ENCODE peak calls at places on chromosomes 16 and 17, in seven cellular contexts. Q, O, G, S, L, P and V are unnamed samples.

GRCh38 chr16:73711441-73712080 is 585.1 kb upstream of the PSMD7 start:
- DNase-seq in L (no peak), Q (no peak), G (no peak), P (peak), O (no peak), S (no peak), V (no peak)

GRCh38 chr17:36921131-36921851 is 16.0 kb upstream of the LHX1 start:
- DNase-seq in L (no peak), Q (peak), O (no peak), P (no peak), S (no peak), G (no peak), V (no peak)

GRCh38 chr16:29915590-29916247 is 10.3 kb downstream of the KCTD13 start:
- DNase-seq in S (no peak), P (no peak), O (peak), Q (no peak), G (no peak), L (no peak), V (no peak)

GRCh38 chr17:81891303-81891552 is 158 bp downstream of the ALYREF start:
- DNase-seq in S (no peak), L (no peak), O (no peak), P (no peak), Q (no peak), G (no peak), V (no peak)

GRCh38 chr16:27703121-27703520 is 153.2 kb downstream of the KATNIP start:
- DNase-seq in P (no peak), G (no peak), O (no peak), L (no peak), S (no peak), Q (no peak), V (no peak)

GRCh38 chr17:49195746-49196145 is 14.6 kb downstream of the GNGT2 start:
- DNase-seq in S (no peak), L (no peak), O (no peak), Q (no peak), G (no peak), P (no peak), V (no peak)

GRCh38 chr16:49698416-49698815 is 157.5 kb downstream of the ZNF423 start:
- DNase-seq in P (no peak), G (no peak), Q (no peak), L (no peak), O (no peak), S (no peak), V (no peak)

GRCh38 chr16:86354641-86355040 is 155.7 kb upstream of the FOXF1 start:
- DNase-seq in O (no peak), L (no peak), S (no peak), G (no peak), P (no peak), Q (peak), V (no peak)

GRCh38 chr17:42121066-42121769 is at the start of gene KAT2A:
- DNase-seq in Q (peak), L (peak), S (peak), P (peak), G (no peak), O (no peak), V (peak)

GRCh38 chr17:44105483-44105882 is 18.0 kb downstream of the HDAC5 start:
- DNase-seq in L (no peak), O (no peak), Q (no peak), P (no peak), S (no peak), G (no peak), V (no peak)

GRCh38 chr17:40452921-40453378 is 9.7 kb downstream of the IGFBP4 start:
- DNase-seq in G (no peak), O (no peak), L (no peak), Q (peak), S (no peak), P (no peak), V (no peak)

GRCh38 chr17:35023538-35023937 is 40.0 kb downstream of the RFFL start:
- DNase-seq in Q (no peak), G (no peak), S (no peak), L (no peak), P (no peak), O (no peak), V (no peak)

GRCh38 chr16:29738514-29738913 is 7.3 kb downstream of the C16orf54 start:
- DNase-seq in Q (no peak), O (no peak), G (no peak), L (peak), S (peak), P (no peak), V (peak)

GRCh38 chr17:50339381-50339780 is 6.5 kb upstream of the XYLT2 start:
- DNase-seq in P (no peak), Q (no peak), S (no peak), L (no peak), G (no peak), O (no peak), V (no peak)

GRCh38 chr16:74682556-74682955 is 15.9 kb upstream of the RFWD3 start:
- DNase-seq in O (no peak), L (no peak), S (no peak), Q (no peak), P (no peak), G (no peak), V (no peak)

GRCh38 chr16:3780570-3780969 is 63.2 kb upstream of the TRAP1 start:
- DNase-seq in P (no peak), Q (peak), O (no peak), G (no peak), S (no peak), L (no peak), V (no peak)

GRCh38 chr16:86590501-86591144 is 12.3 kb downstream of the FOXL1 start:
- DNase-seq in S (no peak), L (no peak), P (no peak), Q (peak), O (peak), G (no peak), V (no peak)

GRCh38 chr16:29028457-29029167 is 43.8 kb downstream of the LAT start:
- DNase-seq in Q (no peak), P (no peak), G (no peak), O (no peak), L (no peak), S (no peak), V (no peak)

GRCh38 chr17:77379837-77380236 is 239.1 kb downstream of the SEC14L1 start:
- DNase-seq in L (no peak), P (no peak), Q (no peak), S (no peak), O (no peak), G (no peak), V (no peak)

GRCh38 chr16:4846503-4846900 is 586 bp downstream of the GLYR1 start:
- DNase-seq in Q (peak), L (peak), O (peak), P (peak), G (no peak), S (peak), V (peak)

GRCh38 chr17:57898487-57899311 is 48.9 kb upstream of the MRPS23 start:
- DNase-seq in L (no peak), S (no peak), Q (no peak), O (no peak), G (no peak), P (peak), V (no peak)

GRCh38 chr17:78391843-78392242 is 13.4 kb downstream of the PGS1 start:
- DNase-seq in L (no peak), P (no peak), G (no peak), S (no peak), O (no peak), Q (peak), V (no peak)

GRCh38 chr17:50426814-50427787 is 1.1 kb downstream of the ACSF2 start:
- DNase-seq in S (peak), L (no peak), P (peak), Q (peak), O (no peak), G (no peak), V (peak)

GRCh38 chr16:30041841-30042240 is 10.8 kb upstream of the TLCD3B start:
- DNase-seq in P (no peak), L (no peak), G (no peak), O (no peak), S (no peak), Q (peak), V (no peak)

GRCh38 chr16:81711609-81712329 is 67.3 kb upstream of the PLCG2 start:
- DNase-seq in L (no peak), S (no peak), G (no peak), O (peak), Q (peak), P (peak), V (no peak)

GRCh38 chr16:19707699-19708497 is 10.1 kb downstream of the KNOP1 start:
- DNase-seq in P (no peak), O (no peak), L (no peak), S (no peak), Q (no peak), G (no peak), V (no peak)

GRCh38 chr17:75261336-75262111 is at the start of the genes GGA3 and MRPS7:
- DNase-seq in L (peak), Q (peak), G (peak), P (peak), O (peak), S (peak), V (peak)

GRCh38 chr17:79888811-79889634 is 49.8 kb upstream of the CBX4 start:
- DNase-seq in P (no peak), Q (no peak), L (no peak), O (no peak), S (no peak), G (no peak), V (peak)

GRCh38 chr17:32277284-32277683 is 11.7 kb downstream of the RHBDL3 start:
- DNase-seq in P (peak), L (no peak), O (no peak), S (no peak), Q (peak), G (no peak), V (no peak)

GRCh38 chr16:38941-39892 is 14.2 kb downstream of the POLR3K start:
- DNase-seq in Q (no peak), O (no peak), S (peak), L (peak), P (no peak), G (no peak), V (peak)

GRCh38 chr16:78538919-78539318 is 439.5 kb downstream of the WWOX start:
- DNase-seq in P (no peak), L (no peak), Q (no peak), G (no peak), O (no peak), S (no peak), V (no peak)

GRCh38 chr17:83129676-83130075 is 50.3 kb downstream of the METRNL start:
- DNase-seq in L (no peak), Q (no peak), O (no peak), S (no peak), P (no peak), G (no peak), V (no peak)

GRCh38 chr16:11797957-11798299 is 870 bp upstream of the ZC3H7A start:
- DNase-seq in S (no peak), O (no peak), P (no peak), Q (no peak), L (no peak), G (no peak), V (no peak)

GRCh38 chr16:81189100-81189664 is 49.3 kb upstream of the BCO1 start:
- DNase-seq in Q (peak), L (no peak), S (no peak), O (peak), P (no peak), G (peak), V (no peak)

GRCh38 chr16:88298882-88299745 is 83.6 kb upstream of the ZNF469 start:
- DNase-seq in G (no peak), P (no peak), Q (peak), O (no peak), L (no peak), S (no peak), V (no peak)

GRCh38 chr16:9844361-9844760 is 337.9 kb downstream of the GRIN2A start:
- DNase-seq in S (no peak), Q (peak), P (no peak), G (no peak), O (peak), L (no peak), V (no peak)

GRCh38 chr17:79041041-79041570 is 17.1 kb downstream of the C1QTNF1 start:
- DNase-seq in S (no peak), L (no peak), Q (no peak), O (no peak), G (no peak), P (no peak), V (no peak)

GRCh38 chr17:29760771-29761682 is 138.3 kb upstream of the CORO6 start:
- DNase-seq in L (peak), S (peak), O (no peak), G (peak), Q (peak), P (peak), V (peak)
- TF ChIP-seq CTCF in L (no peak), S (no peak), O (no peak), G (no peak), Q (no peak), P (no peak), V (no peak)

DNA sequence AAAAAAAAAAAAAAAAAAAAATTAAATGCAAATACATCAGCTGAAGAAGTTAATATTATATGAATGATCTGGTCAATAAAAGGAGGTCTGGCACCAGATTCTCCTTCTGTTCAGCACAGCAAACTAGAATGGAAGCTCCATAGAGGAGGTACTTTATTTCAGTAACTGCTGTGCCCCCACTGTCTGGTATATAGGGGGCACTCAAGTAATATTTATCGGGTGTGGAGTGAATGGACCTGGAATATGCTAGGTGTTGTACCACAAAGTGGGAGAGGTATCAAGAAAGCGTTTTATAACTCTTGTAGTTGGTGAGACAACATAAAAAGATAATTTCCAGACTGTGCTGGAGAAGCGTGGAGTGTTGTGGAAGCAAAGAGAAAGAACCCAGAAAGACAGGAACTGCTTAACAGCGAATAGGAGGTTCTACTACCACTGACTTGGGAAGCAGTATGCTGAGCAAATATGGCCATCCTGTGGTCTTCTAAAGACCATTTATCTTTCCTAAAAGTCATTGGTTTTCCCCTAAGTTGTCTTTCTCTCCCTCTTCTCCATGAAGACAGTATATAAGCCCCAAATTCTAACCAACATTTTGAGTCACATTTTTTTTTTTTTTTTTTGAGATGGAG is 12.2 kb upstream of the PRKCA start:
- DNase-seq in S (no peak), Q (no peak), P (no peak), O (no peak), G (no peak), L (no peak), V (no peak)
- TF ChIP-seq CTCF in S (peak), Q (no peak), P (no peak), O (peak), G (no peak), L (peak), V (no peak)

DNA sequence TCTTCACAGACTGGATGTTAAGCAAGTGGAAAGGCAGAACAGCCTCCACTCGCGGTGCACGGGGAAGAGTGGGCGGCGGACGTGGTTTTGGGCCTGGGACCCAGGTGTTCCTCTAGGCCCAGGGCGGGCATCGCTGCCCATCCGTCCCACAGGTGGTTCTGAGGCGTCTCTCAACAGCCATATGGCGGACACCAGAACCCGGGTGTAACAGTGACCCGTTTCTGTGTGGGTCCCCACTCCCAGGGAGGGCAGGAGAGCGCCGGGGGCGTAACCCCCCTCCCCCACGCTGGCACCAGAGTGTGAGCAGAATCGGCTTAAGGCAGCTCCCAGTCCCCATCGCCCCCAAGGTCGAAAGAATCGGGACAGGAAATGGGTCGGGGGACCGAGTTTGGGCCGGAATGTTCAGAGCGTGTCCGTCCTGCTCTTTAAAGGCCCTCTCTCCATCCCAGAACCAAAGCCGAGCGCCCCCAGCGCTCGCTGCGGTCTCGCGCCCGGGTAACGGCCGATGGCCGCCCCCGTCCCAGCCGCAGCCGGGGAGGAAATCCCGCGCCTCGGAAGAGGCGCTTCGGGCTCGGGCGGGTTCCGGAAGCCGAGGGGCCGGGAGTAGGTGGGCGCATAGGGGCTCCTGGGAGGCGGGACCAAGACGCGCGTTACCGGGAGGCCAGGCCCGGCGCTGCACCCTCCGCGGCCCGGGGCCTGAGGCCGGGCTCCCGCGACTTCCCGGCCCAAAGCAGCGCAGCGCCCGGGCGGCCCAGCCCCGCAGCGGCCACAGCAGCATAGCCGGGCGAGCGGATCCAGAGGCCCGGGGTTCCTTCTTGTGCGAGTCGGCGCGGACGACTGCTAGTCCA is at the start of gene TK2:
- DNase-seq in G (no peak), S (peak), O (no peak), P (peak), L (peak), Q (peak), V (peak)
- TF ChIP-seq CTCF in G (peak), S (peak), O (peak), P (no peak), L (no peak), Q (no peak), V (peak)

GRCh38 chr17:76371656-76372628 is 12.5 kb upstream of the SPHK1 start:
- DNase-seq in O (peak), P (no peak), Q (peak), L (no peak), G (no peak), S (no peak), V (no peak)

GRCh38 chr17:76368545-76368944 is 14.8 kb upstream of the PRPSAP1 start:
- DNase-seq in L (no peak), Q (peak), P (no peak), O (no peak), S (peak), G (no peak), V (peak)

GRCh38 chr17:76367647-76368046 is 13.9 kb upstream of the PRPSAP1 start:
- DNase-seq in S (no peak), P (no peak), L (no peak), O (no peak), Q (no peak), G (no peak), V (no peak)

GRCh38 chr17:76369804-76370203 is 14.6 kb upstream of the SPHK1 start:
- DNase-seq in L (no peak), P (no peak), O (no peak), Q (peak), S (no peak), G (no peak), V (no peak)

DNA sequence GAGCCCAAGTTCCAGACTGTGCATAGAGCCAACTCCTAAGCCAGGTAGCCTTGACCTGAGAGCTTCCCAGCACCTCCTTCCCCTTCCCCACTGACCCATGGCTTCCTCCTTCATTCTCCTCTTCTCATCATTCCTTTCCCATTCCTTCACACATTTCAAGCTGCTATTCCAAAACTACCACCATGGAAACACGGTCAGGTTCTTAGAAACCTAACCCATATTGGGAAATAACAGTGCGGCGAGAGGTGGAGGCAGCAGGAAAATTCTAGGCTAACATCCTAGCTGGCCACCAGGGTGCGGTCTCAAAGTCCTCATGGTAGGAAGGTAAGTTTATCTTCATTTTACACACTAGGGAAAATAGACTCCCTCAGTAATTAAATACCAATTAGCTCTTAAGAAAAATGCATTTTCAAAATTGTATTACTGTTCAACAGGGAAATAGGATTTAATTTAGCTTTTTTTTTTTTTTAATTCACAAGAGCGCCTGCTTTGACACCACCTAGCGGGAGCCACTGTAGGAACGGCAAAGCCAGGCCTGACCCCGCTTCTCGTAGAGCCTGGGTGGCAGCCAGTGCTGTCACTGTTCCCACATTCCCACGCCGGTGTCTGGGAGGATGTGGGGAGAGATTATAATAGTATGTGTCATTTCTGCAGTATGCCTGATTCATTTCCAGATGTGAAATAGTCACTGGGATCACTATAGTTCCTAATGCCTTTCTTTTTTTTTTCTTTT is 14.0 kb upstream of the SPHK1 start:
- DNase-seq in L (no peak), P (no peak), S (no peak), Q (peak), O (peak), G (peak), V (no peak)
- TF ChIP-seq CTCF in L (no peak), P (no peak), S (no peak), Q (peak), O (peak), G (peak), V (no peak)

GRCh38 chr17:33560871-33561270 is 267.8 kb upstream of the ASIC2 start:
- DNase-seq in Q (no peak), L (no peak), S (no peak), O (no peak), P (no peak), G (no peak), V (no peak)

GRCh38 chr17:33560165-33560564 is 267.1 kb upstream of the ASIC2 start:
- DNase-seq in O (no peak), G (no peak), Q (peak), P (no peak), S (no peak), L (no peak), V (no peak)

GRCh38 chr17:33564146-33564545 is 271.1 kb upstream of the ASIC2 start:
- DNase-seq in S (no peak), P (no peak), O (no peak), Q (no peak), L (no peak), G (no peak), V (no peak)

GRCh38 chr17:33561935-33562334 is 268.8 kb upstream of the ASIC2 start:
- DNase-seq in G (no peak), O (no peak), Q (no peak), P (no peak), S (no peak), L (no peak), V (no peak)

GRCh38 chr17:33562792-33563191 is 269.7 kb upstream of the ASIC2 start:
- DNase-seq in L (no peak), O (no peak), S (no peak), Q (no peak), P (peak), G (no peak), V (no peak)
- TF ChIP-seq CTCF in L (no peak), O (no peak), S (no peak), Q (no peak), P (no peak), G (no peak), V (no peak)